ENCODE peak calls at places on chromosomes 2 and 18, in nine cellular contexts. N is right lobe of liver; F is activated CD8-positive, alpha-beta T cell treated with anti-CD3 and anti-CD28 coated beads for 36 hours; V is pancreas; B is brain microvascular endothelial cell; C is adrenal gland; T is progenitor cell of endocrine pancreas; W is AG04449; S is fibroblast of mammary gland. G is an unnamed sample.

GRCh38 chr2:233473878-233474277 is 92.7 kb downstream of the USP40 start:
- DNase-seq in T (no peak), W (no peak), F (no peak), V (no peak), N (no peak), C (peak), S (no peak), B (no peak), G (no peak)

GRCh38 chr2:7987992-7988391 is 693.9 kb upstream of the ID2 start:
- DNase-seq in V (peak), F (no peak), C (no peak), W (no peak), T (no peak), B (no peak), N (no peak), S (no peak), G (no peak)

GRCh38 chr2:174597347-174598047 is at the start of gene WIPF1:
- DNase-seq in C (peak), W (no peak), V (no peak), S (peak), F (peak), N (no peak), T (no peak), B (peak), G (peak)

GRCh38 chr2:146481629-146482028 is 1363.2 kb upstream of the ACVR2A start:
- DNase-seq in N (no peak), T (no peak), B (peak), F (no peak), V (no peak), S (peak), W (no peak), C (no peak), G (peak)

GRCh38 chr2:199382091-199382490 is 75.6 kb downstream of the SATB2 start:
- DNase-seq in C (no peak), S (no peak), T (no peak), N (no peak), V (no peak), F (no peak), B (peak), W (peak), G (no peak)

GRCh38 chr18:56977771-56978170 is 169.1 kb upstream of the BOD1L2 start:
- DNase-seq in S (no peak), C (no peak), V (no peak), F (no peak), W (no peak), B (no peak), T (no peak), N (no peak), G (no peak)

GRCh38 chr2:67489396-67489795 is 92.3 kb downstream of the ETAA1 start:
- DNase-seq in T (no peak), S (no peak), F (no peak), W (no peak), V (no peak), C (no peak), B (no peak), N (no peak), G (peak)

GRCh38 chr2:43020296-43020695 is 206.1 kb downstream of the ZFP36L2 start:
- DNase-seq in C (no peak), F (no peak), N (no peak), S (no peak), V (no peak), W (no peak), B (no peak), T (no peak), G (no peak)

GRCh38 chr2:216560695-216561370 is 62.2 kb downstream of the RPL37A start:
- DNase-seq in F (no peak), V (no peak), T (no peak), B (peak), W (no peak), S (peak), N (no peak), C (peak), G (peak)

GRCh38 chr2:178301595-178302324 is 107.4 kb downstream of the OSBPL6 start:
- DNase-seq in B (no peak), N (no peak), F (peak), T (no peak), W (no peak), V (no peak), C (no peak), S (no peak), G (no peak)

GRCh38 chr2:219279151-219279915 is at the start of gene DNAJB2:
- DNase-seq in W (peak), F (peak), B (peak), C (peak), N (peak), V (peak), S (peak), T (peak), G (peak)

GRCh38 chr2:239310401-239311061 is 90.3 kb downstream of the HDAC4 start:
- DNase-seq in T (peak), W (no peak), F (no peak), B (no peak), N (no peak), V (no peak), C (peak), S (no peak), G (no peak)

GRCh38 chr2:81436256-81436655 is 1131.7 kb upstream of the LRRTM1 start:
- DNase-seq in V (no peak), B (no peak), T (no peak), W (no peak), S (no peak), F (no peak), C (no peak), N (no peak), G (no peak)

GRCh38 chr2:83782122-83782521 is 677.0 kb downstream of the SUCLG1 start:
- DNase-seq in F (no peak), C (no peak), V (no peak), S (no peak), T (no peak), N (no peak), B (no peak), W (no peak), G (no peak)

GRCh38 chr18:11570770-11571169 is 38.6 kb upstream of the SLC35G4 start:
- DNase-seq in B (peak), S (peak), T (no peak), W (no peak), V (no peak), C (no peak), N (no peak), F (peak), G (peak)

GRCh38 chr18:28581503-28582169 is 404.7 kb upstream of the CDH2 start:
- DNase-seq in W (no peak), S (no peak), F (no peak), C (no peak), N (no peak), B (no peak), T (no peak), V (no peak), G (no peak)

GRCh38 chr2:46801731-46802664 is 113.6 kb downstream of the MCFD2 start:
- DNase-seq in B (no peak), F (no peak), C (peak), T (no peak), S (peak), W (no peak), V (no peak), N (no peak), G (no peak)

GRCh38 chr2:136183095-136183494 is 65.1 kb upstream of the CXCR4 start:
- DNase-seq in C (no peak), W (no peak), V (no peak), F (no peak), B (no peak), S (no peak), T (no peak), N (no peak), G (no peak)

GRCh38 chr2:179525340-179525739 is 260.7 kb upstream of the SESTD1 start:
- DNase-seq in N (no peak), W (no peak), T (no peak), C (no peak), S (no peak), B (no peak), F (no peak), V (no peak), G (no peak)

GRCh38 chr2:242060212-242060835 is 190.8 kb downstream of the RTP5 start:
- DNase-seq in W (peak), S (peak), T (no peak), V (no peak), C (no peak), F (no peak), B (peak), N (no peak), G (peak)

GRCh38 chr18:11047817-11048216 is 101.6 kb downstream of the PIEZO2 start:
- DNase-seq in C (no peak), V (no peak), W (no peak), S (no peak), F (no peak), N (no peak), T (no peak), B (no peak), G (no peak)

GRCh38 chr2:221350621-221351020 is 221.5 kb downstream of the EPHA4 start:
- DNase-seq in W (no peak), T (no peak), V (peak), B (no peak), F (no peak), S (peak), N (no peak), C (peak), G (no peak)

GRCh38 chr2:56168163-56168562 is 15.6 kb upstream of the CCDC85A start:
- DNase-seq in N (no peak), W (peak), C (no peak), V (no peak), S (peak), T (no peak), B (no peak), F (no peak), G (peak)

GRCh38 chr2:190649798-190650390 is 1.0 kb downstream of the NAB1 start:
- DNase-seq in V (no peak), C (peak), B (no peak), F (no peak), W (no peak), N (peak), S (no peak), T (no peak), G (peak)

GRCh38 chr2:6880200-6880733 is 2.7 kb downstream of the RSAD2 start:
- DNase-seq in F (no peak), T (no peak), S (no peak), N (no peak), W (no peak), V (no peak), B (no peak), C (no peak), G (no peak)

GRCh38 chr2:69980408-69980807 is 19.0 kb upstream of the ASPRV1 start:
- DNase-seq in S (peak), W (no peak), B (no peak), N (no peak), C (no peak), F (no peak), T (no peak), V (no peak), G (peak)

GRCh38 chr2:39521876-39522517 is 84.9 kb upstream of the MAP4K3 start:
- DNase-seq in W (no peak), N (no peak), V (no peak), C (no peak), S (no peak), F (no peak), T (no peak), B (no peak), G (peak)

GRCh38 chr18:77071711-77072292 is 60.8 kb downstream of the MBP start:
- DNase-seq in C (peak), S (peak), B (peak), F (peak), V (peak), T (no peak), N (no peak), W (peak), G (peak)

GRCh38 chr2:46781468-46782189 is 134.0 kb downstream of the MCFD2 start:
- DNase-seq in S (no peak), F (no peak), B (no peak), V (no peak), T (no peak), C (no peak), N (no peak), W (no peak), G (no peak)

GRCh38 chr2:40507429-40507828 is 55.5 kb upstream of the SLC8A1 start:
- DNase-seq in N (no peak), C (no peak), V (no peak), S (no peak), F (no peak), W (no peak), B (no peak), T (no peak), G (no peak)

GRCh38 chr2:113723411-113723810 is 33.0 kb downstream of the SLC35F5 start:
- DNase-seq in N (no peak), V (no peak), F (no peak), W (no peak), C (no peak), B (no peak), T (no peak), S (no peak), G (no peak)

GRCh38 chr2:113724010-113724409 is 32.4 kb downstream of the SLC35F5 start:
- DNase-seq in B (no peak), F (no peak), W (no peak), C (no peak), S (no peak), V (no peak), T (no peak), N (no peak), G (no peak)

GRCh38 chr2:113716291-113716690 is 40.2 kb downstream of the SLC35F5 start:
- DNase-seq in B (no peak), W (no peak), V (no peak), T (no peak), N (no peak), C (no peak), F (no peak), S (peak), G (peak)

DNA sequence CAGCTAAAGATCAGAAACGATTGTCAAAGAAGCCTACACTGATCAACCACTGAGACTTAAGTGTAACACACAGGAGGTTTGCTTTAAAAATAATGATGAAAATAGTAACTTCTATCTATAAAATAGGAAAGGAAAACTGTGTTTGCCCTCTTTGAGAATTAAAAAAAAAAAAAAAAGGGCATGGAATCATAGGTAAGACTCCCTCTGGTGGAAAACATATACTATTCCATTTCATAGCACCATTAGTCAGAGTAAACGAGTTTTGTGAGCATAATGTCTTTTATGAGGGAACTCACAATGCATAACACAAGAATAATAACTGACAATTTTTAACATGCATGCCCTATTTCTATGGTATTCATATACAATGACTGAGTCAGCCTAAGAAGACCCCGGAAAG is 36.3 kb downstream of the SLC35F5 start:
- DNase-seq in V (no peak), T (no peak), N (no peak), W (no peak), C (no peak), B (no peak), S (peak), F (no peak), G (peak)
- TF ChIP-seq CTCF in V (no peak), T (peak), N (peak), W (peak), C (peak), B (peak), S (peak), F (peak), G (peak)

GRCh38 chr18:34880882-34881852 is 160.0 kb upstream of the MAPRE2 start:
- DNase-seq in T (no peak), F (no peak), V (no peak), C (no peak), B (no peak), S (peak), N (no peak), W (no peak), G (peak)
- TF ChIP-seq CTCF in T (peak), F (no peak), V (no peak), C (peak), B (no peak), S (peak), N (peak), W (no peak), G (peak)

GRCh38 chr2:171260471-171261424 is 100.1 kb upstream of the TLK1 start:
- DNase-seq in V (no peak), B (no peak), W (no peak), F (peak), N (no peak), C (no peak), T (no peak), S (no peak), G (no peak)
- TF ChIP-seq CTCF in V (no peak), B (no peak), W (no peak), F (no peak), N (no peak), C (no peak), T (no peak), S (no peak), G (no peak)

GRCh38 chr2:144518744-144519596 is 949 bp downstream of the ZEB2 start:
- DNase-seq in B (no peak), S (no peak), F (no peak), V (no peak), C (no peak), W (no peak), N (no peak), T (no peak), G (no peak)

GRCh38 chr2:144516417-144516980 is 3.4 kb downstream of the ZEB2 start:
- DNase-seq in V (no peak), F (peak), S (no peak), T (no peak), C (peak), B (no peak), W (no peak), N (no peak), G (peak)

GRCh38 chr2:144517825-144518699 is 1.9 kb downstream of the ZEB2 start:
- DNase-seq in C (no peak), W (no peak), F (peak), T (no peak), S (no peak), N (no peak), V (no peak), B (peak), G (no peak)

GRCh38 chr2:144515694-144516416 is 4.1 kb downstream of the ZEB2 start:
- DNase-seq in S (peak), C (peak), W (no peak), B (no peak), T (no peak), V (no peak), F (peak), N (peak), G (peak)

GRCh38 chr2:144516981-144517824 is 2.7 kb downstream of the ZEB2 start:
- DNase-seq in B (peak), T (no peak), W (peak), S (peak), N (peak), C (peak), V (no peak), F (peak), G (peak)
- TF ChIP-seq CTCF in B (no peak), T (no peak), W (no peak), S (no peak), N (no peak), C (no peak), V (no peak), F (no peak), G (no peak)

GRCh38 chr18:24403076-24403475 is 5.5 kb upstream of the OSBPL1A start:
- DNase-seq in F (no peak), S (no peak), T (no peak), B (no peak), N (no peak), W (no peak), C (no peak), V (no peak), G (no peak)

GRCh38 chr18:24398515-24398914 is 891 bp upstream of the OSBPL1A start:
- DNase-seq in S (peak), F (no peak), B (peak), W (no peak), C (no peak), T (no peak), V (no peak), N (no peak), G (no peak)

GRCh38 chr18:24404591-24404990 is 7.0 kb upstream of the OSBPL1A start:
- DNase-seq in F (no peak), B (no peak), N (no peak), S (no peak), V (no peak), T (no peak), C (no peak), W (no peak), G (no peak)

GRCh38 chr18:24400587-24400986 is 3.0 kb upstream of the OSBPL1A start:
- DNase-seq in N (no peak), V (no peak), S (no peak), W (no peak), B (no peak), F (no peak), T (no peak), C (no peak), G (no peak)

GRCh38 chr18:24402209-24402785 is 4.7 kb upstream of the OSBPL1A start:
- DNase-seq in T (no peak), V (no peak), S (no peak), W (no peak), F (peak), B (no peak), N (no peak), C (no peak), G (no peak)
- TF ChIP-seq CTCF in T (no peak), V (no peak), S (peak), W (peak), F (no peak), B (peak), N (no peak), C (no peak), G (no peak)

GRCh38 chr18:8176554-8176953 is 432.7 kb upstream of the RAB12 start:
- DNase-seq in B (no peak), F (no peak), V (peak), S (peak), T (no peak), C (peak), N (no peak), W (no peak), G (peak)

GRCh38 chr18:8176105-8176504 is 433.1 kb upstream of the RAB12 start:
- DNase-seq in W (no peak), T (no peak), S (no peak), N (no peak), C (no peak), B (no peak), V (no peak), F (no peak), G (peak)

GRCh38 chr18:8177330-8178016 is 431.8 kb upstream of the RAB12 start:
- DNase-seq in T (no peak), C (peak), B (peak), V (peak), S (peak), N (no peak), F (no peak), W (peak), G (peak)

GRCh38 chr18:8174758-8175157 is 434.5 kb upstream of the RAB12 start:
- DNase-seq in B (no peak), T (no peak), S (no peak), C (no peak), F (no peak), V (no peak), N (no peak), W (no peak), G (no peak)

DNA sequence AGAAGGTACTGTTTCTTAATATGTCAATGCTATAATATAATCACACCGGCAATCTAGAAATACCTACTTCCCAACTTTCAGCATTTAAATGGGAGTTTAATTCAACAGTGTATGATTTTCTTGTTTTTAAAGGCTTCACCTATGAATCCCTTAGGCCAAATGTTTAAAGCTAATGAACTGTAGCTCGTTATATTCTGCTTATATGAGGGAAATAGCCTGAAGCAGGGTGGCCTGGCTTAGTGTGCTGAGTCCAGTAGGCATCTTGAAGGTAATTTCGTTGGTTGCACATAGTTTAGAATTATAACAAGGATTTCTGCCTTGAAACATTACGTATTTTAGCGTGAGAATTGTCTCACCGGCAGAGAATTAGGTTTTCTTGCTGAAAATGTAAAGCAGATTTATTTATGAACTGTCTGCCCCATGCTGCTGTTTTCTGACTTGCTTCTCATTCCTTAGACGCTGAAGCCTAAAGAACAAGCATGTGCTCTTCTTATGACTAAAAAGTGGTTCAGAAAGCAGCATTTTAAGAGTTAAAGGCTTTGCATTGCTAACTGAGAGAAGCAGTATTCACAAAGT is 433.7 kb upstream of the RAB12 start:
- DNase-seq in W (no peak), B (no peak), S (no peak), N (no peak), T (no peak), C (no peak), F (no peak), V (no peak), G (no peak)
- TF ChIP-seq CTCF in W (no peak), B (no peak), S (no peak), N (no peak), T (no peak), C (no peak), F (no peak), V (no peak), G (no peak)

GRCh38 chr2:99490088-99491065 is 560 bp upstream of the REV1 start:
- DNase-seq in T (peak), N (peak), C (peak), F (peak), B (peak), W (peak), V (peak), S (peak), G (peak)
- TF ChIP-seq CTCF in T (peak), N (peak), C (peak), F (peak), B (peak), W (peak), V (peak), S (peak), G (peak)